ENCODE peak calls at places on chromosomes 3 and 15, in eight cellular contexts. N is IMR-90, K is astrocyte, D is lower lobe of right lung, U is H7, C is GM23248, Q is mucosa of descending colon, B is brain microvascular endothelial cell. R is an unnamed sample.

GRCh38 chr15:92421980-92422379 is 28.3 kb downstream of the ST8SIA2 start:
- DNase-seq in C (peak; percentile 31), N (peak; percentile 14), Q (no peak), B (peak; percentile 10), K (peak; percentile 55), U (no peak), D (no peak), R (no peak)

GRCh38 chr3:185657691-185658503 is 71.8 kb downstream of the SENP2 start:
- DNase-seq in C (peak; percentile 25), B (no peak), K (no peak), U (no peak), N (no peak), Q (no peak), D (no peak), R (no peak)

GRCh38 chr15:70419046-70419445 is 321.3 kb upstream of the TLE3 start:
- DNase-seq in B (no peak), Q (no peak), K (no peak), N (no peak), D (no peak), U (no peak), C (no peak), R (no peak)

GRCh38 chr15:60297047-60297446 is 100.7 kb downstream of the ANXA2 start:
- DNase-seq in B (no peak), C (no peak), D (no peak), U (no peak), Q (no peak), K (no peak), N (no peak), R (no peak)

GRCh38 chr15:78987891-78988360 is 43.1 kb upstream of the CTSH start:
- DNase-seq in U (no peak), D (peak; percentile 16), Q (no peak), B (no peak), K (no peak), C (peak; percentile 24), N (no peak), R (no peak)

GRCh38 chr15:63155486-63155885 is 1.8 kb downstream of the RPS27L start:
- DNase-seq in N (no peak), Q (no peak), D (no peak), U (no peak), C (no peak), K (no peak), B (no peak), R (no peak)

GRCh38 chr3:167110906-167111305 is 269.2 kb downstream of the ZBBX start:
- DNase-seq in Q (no peak), D (no peak), C (no peak), K (peak; percentile 75), N (no peak), U (peak; percentile 15), B (no peak), R (no peak)

GRCh38 chr3:40574661-40575060 is 49.9 kb downstream of the ZNF621 start:
- DNase-seq in K (peak; percentile 55), B (peak; percentile 60), C (peak; percentile 34), N (no peak), D (no peak), U (no peak), Q (no peak), R (no peak)

GRCh38 chr3:14230729-14231128 is 52.1 kb downstream of the LSM3 start:
- DNase-seq in Q (no peak), B (no peak), U (no peak), C (no peak), D (no peak), N (no peak), K (no peak), R (no peak)

GRCh38 chr15:34366271-34367043 is 539 bp downstream of the LPCAT4 start:
- DNase-seq in C (peak; percentile 63), K (peak; percentile 27), U (peak; percentile 92), N (peak; percentile 36), Q (peak; percentile 91), D (peak; percentile 73), B (no peak), R (no peak)

GRCh38 chr3:123488641-123489347 is 39.9 kb upstream of the ADCY5 start:
- DNase-seq in C (no peak), N (no peak), D (no peak), U (no peak), Q (no peak), B (no peak), K (no peak), R (no peak)

GRCh38 chr15:55362641-55363040 is 43.6 kb downstream of the PIGB start:
- DNase-seq in K (no peak), N (no peak), Q (no peak), D (no peak), U (no peak), C (no peak), B (no peak), R (no peak)

DNA sequence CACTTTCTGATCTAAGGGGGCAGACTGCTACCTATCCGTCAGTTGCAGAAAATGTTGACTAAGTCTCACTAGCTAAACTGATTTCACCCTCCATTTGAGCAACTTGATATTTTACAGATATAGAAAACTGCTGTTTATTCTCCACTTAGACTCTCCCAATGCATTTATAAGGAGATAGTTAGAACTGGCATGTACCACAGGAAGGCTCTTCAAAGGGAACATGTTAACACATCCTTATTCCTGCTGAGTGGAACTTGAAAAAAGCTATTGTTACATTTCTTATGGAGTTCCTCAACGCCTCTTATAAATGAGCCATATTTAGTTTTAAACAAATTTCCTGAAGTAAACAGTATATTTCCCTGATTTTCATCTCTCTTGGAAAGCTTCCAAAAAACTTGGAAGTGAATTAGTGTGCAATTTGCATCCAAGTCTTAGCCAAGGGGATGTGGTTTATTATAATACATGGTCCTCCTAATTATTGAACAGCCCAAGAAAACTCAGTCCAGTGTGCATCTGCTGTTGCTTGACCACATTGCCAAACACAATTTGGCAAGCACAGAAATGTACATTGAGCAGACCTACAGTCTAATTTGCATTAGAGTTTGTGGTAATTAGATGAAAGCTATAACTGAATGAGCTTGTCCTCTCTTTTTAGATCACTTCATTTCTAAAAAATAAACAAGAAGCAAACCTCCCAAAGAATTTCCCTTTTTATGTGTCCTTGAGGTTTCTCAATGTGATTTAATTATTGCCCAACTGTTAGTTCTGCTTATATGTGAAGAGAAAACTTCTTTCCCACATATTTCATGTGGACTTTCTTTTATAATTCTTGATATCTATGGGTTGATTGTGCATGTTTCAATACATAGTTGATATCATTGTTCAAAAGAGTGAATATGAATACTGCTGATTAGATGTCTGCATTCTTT is 72.6 kb upstream of the DPH6 start:
- DNase-seq in U (no peak), Q (no peak), D (no peak), B (no peak), K (peak; percentile 24), N (no peak), C (peak; percentile 16), R (no peak)
- H3K4me3 ChIP-seq in U (no peak overlapping the region), Q (no peak overlapping the region), D (no peak overlapping the region), B (no peak overlapping the region), K (no peak overlapping the region), N (no peak overlapping the region), C (no peak overlapping the region), R (no peak overlapping the region)

GRCh38 chr15:31268911-31269784 is 57.5 kb upstream of the KLF13 start:
- DNase-seq in D (no peak), Q (no peak), C (no peak), N (no peak), B (no peak), K (no peak), U (no peak), R (no peak)

GRCh38 chr15:31268108-31268501 is 58.5 kb upstream of the KLF13 start:
- DNase-seq in D (peak; percentile 71), U (no peak), Q (peak; percentile 36), K (no peak), N (no peak), B (no peak), C (no peak), R (no peak)

GRCh38 chr15:31265871-31266711 is 60.5 kb upstream of the KLF13 start:
- DNase-seq in N (no peak), Q (peak; percentile 67), K (no peak), C (no peak), U (peak; percentile 46), D (peak; percentile 72), B (no peak), R (no peak)

GRCh38 chr15:31266712-31267111 is 59.9 kb upstream of the KLF13 start:
- DNase-seq in C (no peak), D (no peak), B (no peak), U (peak; percentile 48), Q (peak; percentile 57), N (no peak), K (no peak), R (no peak)

GRCh38 chr15:31267161-31268107 is 59.2 kb upstream of the KLF13 start:
- DNase-seq in D (no peak), C (no peak), U (peak; percentile 28), N (no peak), K (no peak), Q (no peak), B (no peak), R (no peak)
- H3K4me3 ChIP-seq in D (no peak overlapping the region), C (no peak overlapping the region), U (no peak overlapping the region), N (no peak overlapping the region), K (no peak overlapping the region), Q (no peak overlapping the region), B (no peak overlapping the region), R (no peak overlapping the region)

DNA sequence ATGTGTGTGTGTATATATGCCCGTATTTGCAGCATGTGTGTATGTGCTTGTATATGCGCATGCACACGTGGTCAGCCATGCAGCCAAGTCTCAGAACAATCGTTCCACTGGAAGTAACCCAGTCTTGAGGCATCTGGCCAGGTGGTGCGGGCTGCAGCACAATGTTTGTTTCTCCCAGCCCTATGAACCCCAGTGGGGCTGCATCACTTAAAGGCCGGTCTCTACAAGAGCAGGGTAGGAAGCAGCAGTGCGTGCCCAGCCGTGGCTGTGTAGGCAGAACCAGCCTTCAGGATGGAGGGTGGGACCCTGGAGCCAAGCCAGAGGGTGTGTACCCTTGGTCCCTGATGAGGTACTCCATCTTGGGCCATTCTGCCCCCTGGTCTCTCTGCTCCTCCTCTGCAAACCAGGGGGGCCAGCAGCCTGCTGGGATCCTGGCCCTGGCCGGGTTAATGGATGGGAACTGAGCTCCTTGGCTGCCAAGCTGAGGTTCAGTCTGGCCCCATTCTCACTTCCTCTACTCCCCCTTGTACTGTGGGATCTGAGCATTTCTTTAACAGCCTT is 11.8 kb downstream of the KLF13 start:
- DNase-seq in D (peak; percentile 67), B (no peak), Q (no peak), K (no peak), U (no peak), N (no peak), C (no peak), R (no peak)
- H3K4me3 ChIP-seq in D (peak overlapping the region; percentile 24), B (no peak overlapping the region), Q (no peak overlapping the region), K (no peak overlapping the region), U (no peak overlapping the region), N (no peak overlapping the region), C (no peak overlapping the region), R (no peak overlapping the region)

GRCh38 chr15:88258021-88258641 is 1.6 kb upstream of the NTRK3 start:
- DNase-seq in B (no peak), C (peak; percentile 32), D (no peak), N (no peak), U (peak; percentile 85), K (no peak), Q (no peak), R (no peak)
- H3K4me3 ChIP-seq in B (no peak overlapping the region), C (no peak overlapping the region), D (peak overlapping the region; percentile 47), N (no peak overlapping the region), U (peak overlapping the region; percentile 74), K (peak overlapping the region; percentile 64), Q (no peak overlapping the region), R (peak overlapping the region; percentile 61)